ENCODE peak calls at places on chromosome 14, in six cellular contexts. One of them, this sample, is unnamed.

GRCh38 chr14:66330218-66330617 is 156.0 kb upstream of the CCDC196 start:
- DNase-seq in memory B cell: no peak
- DNase-seq in activated naive CD4-positive, alpha-beta T cell treated with anti-CD3 and anti-CD28 coated beads, Interleukin-2, amount 50 U/mL, for 16 hours: no peak
- DNase-seq in SW480: no peak
- DNase-seq in left lobe of liver: no peak
- DNase-seq in OCI-LY7: no peak
- DNase-seq in this sample: no peak

GRCh38 chr14:25537846-25538455 is 488.0 kb upstream of the STXBP6 start:
- DNase-seq in memory B cell: no peak
- DNase-seq in activated naive CD4-positive, alpha-beta T cell treated with anti-CD3 and anti-CD28 coated beads, Interleukin-2, amount 50 U/mL, for 16 hours: no peak
- DNase-seq in SW480: peak; percentile 44
- DNase-seq in left lobe of liver: peak; percentile 48
- DNase-seq in OCI-LY7: peak; percentile 30
- DNase-seq in this sample: no peak

GRCh38 chr14:28609228-28609828 is 157.3 kb upstream of the FOXG1 start:
- DNase-seq in memory B cell: no peak
- DNase-seq in activated naive CD4-positive, alpha-beta T cell treated with anti-CD3 and anti-CD28 coated beads, Interleukin-2, amount 50 U/mL, for 16 hours: no peak
- DNase-seq in SW480: peak; percentile 41
- DNase-seq in left lobe of liver: peak; percentile 52
- DNase-seq in OCI-LY7: peak; percentile 36
- DNase-seq in this sample: no peak

GRCh38 chr14:85471744-85472143 is 58.2 kb upstream of the FLRT2 start:
- DNase-seq in memory B cell: no peak
- DNase-seq in activated naive CD4-positive, alpha-beta T cell treated with anti-CD3 and anti-CD28 coated beads, Interleukin-2, amount 50 U/mL, for 16 hours: no peak
- DNase-seq in SW480: no peak
- DNase-seq in left lobe of liver: no peak
- DNase-seq in OCI-LY7: no peak
- DNase-seq in this sample: no peak

GRCh38 chr14:93832665-93833064 is 44.4 kb upstream of the PRIMA1 start:
- DNase-seq in memory B cell: no peak
- DNase-seq in activated naive CD4-positive, alpha-beta T cell treated with anti-CD3 and anti-CD28 coated beads, Interleukin-2, amount 50 U/mL, for 16 hours: no peak
- DNase-seq in SW480: no peak
- DNase-seq in left lobe of liver: peak; percentile 59
- DNase-seq in OCI-LY7: no peak
- DNase-seq in this sample: no peak

GRCh38 chr14:73728106-73729014 is 14.2 kb upstream of the PNMA1 start:
- DNase-seq in memory B cell: peak; percentile 94
- DNase-seq in activated naive CD4-positive, alpha-beta T cell treated with anti-CD3 and anti-CD28 coated beads, Interleukin-2, amount 50 U/mL, for 16 hours: peak; percentile 86
- DNase-seq in SW480: peak; percentile 82
- DNase-seq in left lobe of liver: peak; percentile 90
- DNase-seq in OCI-LY7: peak; percentile 87
- DNase-seq in this sample: peak; percentile 80

GRCh38 chr14:67570453-67570852 is 29.6 kb downstream of the PIGH start:
- DNase-seq in memory B cell: no peak
- DNase-seq in activated naive CD4-positive, alpha-beta T cell treated with anti-CD3 and anti-CD28 coated beads, Interleukin-2, amount 50 U/mL, for 16 hours: no peak
- DNase-seq in SW480: no peak
- DNase-seq in left lobe of liver: no peak
- DNase-seq in OCI-LY7: no peak
- DNase-seq in this sample: no peak

GRCh38 chr14:69137456-69138188 is 15.3 kb downstream of the DCAF5 start:
- DNase-seq in memory B cell: no peak
- DNase-seq in activated naive CD4-positive, alpha-beta T cell treated with anti-CD3 and anti-CD28 coated beads, Interleukin-2, amount 50 U/mL, for 16 hours: peak; percentile 27
- DNase-seq in SW480: no peak
- DNase-seq in left lobe of liver: no peak
- DNase-seq in OCI-LY7: no peak
- DNase-seq in this sample: no peak

GRCh38 chr14:101882141-101882935 is 82.0 kb upstream of the DYNC1H1 start:
- DNase-seq in memory B cell: no peak
- DNase-seq in activated naive CD4-positive, alpha-beta T cell treated with anti-CD3 and anti-CD28 coated beads, Interleukin-2, amount 50 U/mL, for 16 hours: no peak
- DNase-seq in SW480: no peak
- DNase-seq in left lobe of liver: no peak
- DNase-seq in OCI-LY7: no peak
- DNase-seq in this sample: no peak

GRCh38 chr14:105605501-105606304 is 79.3 kb downstream of the TMEM121 start:
- DNase-seq in memory B cell: peak; percentile 9
- DNase-seq in activated naive CD4-positive, alpha-beta T cell treated with anti-CD3 and anti-CD28 coated beads, Interleukin-2, amount 50 U/mL, for 16 hours: no peak
- DNase-seq in SW480: no peak
- DNase-seq in left lobe of liver: peak; percentile 35
- DNase-seq in OCI-LY7: no peak
- DNase-seq in this sample: no peak

GRCh38 chr14:51006781-51007211 is 62.5 kb upstream of the PYGL start:
- DNase-seq in memory B cell: no peak
- DNase-seq in activated naive CD4-positive, alpha-beta T cell treated with anti-CD3 and anti-CD28 coated beads, Interleukin-2, amount 50 U/mL, for 16 hours: no peak
- DNase-seq in SW480: peak; percentile 10
- DNase-seq in left lobe of liver: no peak
- DNase-seq in OCI-LY7: no peak
- DNase-seq in this sample: no peak

GRCh38 chr14:21768116-21768874 is 94.7 kb upstream of the OR4E1 start:
- DNase-seq in memory B cell: no peak
- DNase-seq in activated naive CD4-positive, alpha-beta T cell treated with anti-CD3 and anti-CD28 coated beads, Interleukin-2, amount 50 U/mL, for 16 hours: no peak
- DNase-seq in SW480: peak; percentile 47
- DNase-seq in left lobe of liver: no peak
- DNase-seq in OCI-LY7: peak; percentile 48
- DNase-seq in this sample: no peak

GRCh38 chr14:49875640-49876198 is 17.2 kb upstream of the ARF6 start:
- DNase-seq in memory B cell: no peak
- DNase-seq in activated naive CD4-positive, alpha-beta T cell treated with anti-CD3 and anti-CD28 coated beads, Interleukin-2, amount 50 U/mL, for 16 hours: no peak
- DNase-seq in SW480: no peak
- DNase-seq in left lobe of liver: no peak
- DNase-seq in OCI-LY7: no peak
- DNase-seq in this sample: no peak

GRCh38 chr14:59215353-59215752 is 26.9 kb downstream of the DAAM1 start:
- DNase-seq in memory B cell: no peak
- DNase-seq in activated naive CD4-positive, alpha-beta T cell treated with anti-CD3 and anti-CD28 coated beads, Interleukin-2, amount 50 U/mL, for 16 hours: no peak
- DNase-seq in SW480: no peak
- DNase-seq in left lobe of liver: peak; percentile 91
- DNase-seq in OCI-LY7: no peak
- DNase-seq in this sample: no peak

GRCh38 chr14:92215579-92215978 is 93.8 kb downstream of the CPSF2 start:
- DNase-seq in memory B cell: no peak
- DNase-seq in activated naive CD4-positive, alpha-beta T cell treated with anti-CD3 and anti-CD28 coated beads, Interleukin-2, amount 50 U/mL, for 16 hours: no peak
- DNase-seq in SW480: peak; percentile 13
- DNase-seq in left lobe of liver: no peak
- DNase-seq in OCI-LY7: no peak
- DNase-seq in this sample: no peak

GRCh38 chr14:62251237-62251636 is 489.0 kb downstream of the SNAPC1 start:
- DNase-seq in memory B cell: no peak
- DNase-seq in activated naive CD4-positive, alpha-beta T cell treated with anti-CD3 and anti-CD28 coated beads, Interleukin-2, amount 50 U/mL, for 16 hours: no peak
- DNase-seq in SW480: peak; percentile 1
- DNase-seq in left lobe of liver: no peak
- DNase-seq in OCI-LY7: no peak
- DNase-seq in this sample: no peak

GRCh38 chr14:61351457-61351856 is 30.1 kb downstream of the PRKCH start:
- DNase-seq in memory B cell: no peak
- DNase-seq in activated naive CD4-positive, alpha-beta T cell treated with anti-CD3 and anti-CD28 coated beads, Interleukin-2, amount 50 U/mL, for 16 hours: no peak
- DNase-seq in SW480: no peak
- DNase-seq in left lobe of liver: no peak
- DNase-seq in OCI-LY7: no peak
- DNase-seq in this sample: no peak

GRCh38 chr14:60679566-60680258 is 30.4 kb upstream of the SIX1 start:
- DNase-seq in memory B cell: no peak
- DNase-seq in activated naive CD4-positive, alpha-beta T cell treated with anti-CD3 and anti-CD28 coated beads, Interleukin-2, amount 50 U/mL, for 16 hours: no peak
- DNase-seq in SW480: no peak
- DNase-seq in left lobe of liver: no peak
- DNase-seq in OCI-LY7: no peak
- DNase-seq in this sample: no peak

GRCh38 chr14:76768201-76768656 is 7.0 kb downstream of the VASH1 start:
- DNase-seq in memory B cell: peak; percentile 31
- DNase-seq in activated naive CD4-positive, alpha-beta T cell treated with anti-CD3 and anti-CD28 coated beads, Interleukin-2, amount 50 U/mL, for 16 hours: peak; percentile 34
- DNase-seq in SW480: no peak
- DNase-seq in left lobe of liver: peak; percentile 55
- DNase-seq in OCI-LY7: peak; percentile 8
- DNase-seq in this sample: peak; percentile 54

GRCh38 chr14:70567791-70568190 is 32.7 kb downstream of the MED6 start:
- DNase-seq in memory B cell: no peak
- DNase-seq in activated naive CD4-positive, alpha-beta T cell treated with anti-CD3 and anti-CD28 coated beads, Interleukin-2, amount 50 U/mL, for 16 hours: no peak
- DNase-seq in SW480: peak; percentile 47
- DNase-seq in left lobe of liver: no peak
- DNase-seq in OCI-LY7: peak; percentile 52
- DNase-seq in this sample: no peak

GRCh38 chr14:72433511-72433910 is 460.4 kb downstream of the DPF3 start:
- DNase-seq in memory B cell: no peak
- DNase-seq in activated naive CD4-positive, alpha-beta T cell treated with anti-CD3 and anti-CD28 coated beads, Interleukin-2, amount 50 U/mL, for 16 hours: no peak
- DNase-seq in SW480: no peak
- DNase-seq in left lobe of liver: no peak
- DNase-seq in OCI-LY7: no peak
- DNase-seq in this sample: no peak

GRCh38 chr14:44529026-44529425 is 21.9 kb upstream of the FSCB start:
- DNase-seq in memory B cell: no peak
- DNase-seq in activated naive CD4-positive, alpha-beta T cell treated with anti-CD3 and anti-CD28 coated beads, Interleukin-2, amount 50 U/mL, for 16 hours: no peak
- DNase-seq in SW480: no peak
- DNase-seq in left lobe of liver: no peak
- DNase-seq in OCI-LY7: no peak
- DNase-seq in this sample: no peak

GRCh38 chr14:51547260-51547659 is 104.5 kb upstream of the FRMD6 start:
- DNase-seq in memory B cell: no peak
- DNase-seq in activated naive CD4-positive, alpha-beta T cell treated with anti-CD3 and anti-CD28 coated beads, Interleukin-2, amount 50 U/mL, for 16 hours: no peak
- DNase-seq in SW480: peak; percentile 17
- DNase-seq in left lobe of liver: peak; percentile 58
- DNase-seq in OCI-LY7: no peak
- DNase-seq in this sample: no peak

GRCh38 chr14:55102141-55102547 is 26.9 kb upstream of the LGALS3 start:
- DNase-seq in memory B cell: peak; percentile 22
- DNase-seq in activated naive CD4-positive, alpha-beta T cell treated with anti-CD3 and anti-CD28 coated beads, Interleukin-2, amount 50 U/mL, for 16 hours: no peak
- DNase-seq in SW480: peak; percentile 91
- DNase-seq in left lobe of liver: peak; percentile 78
- DNase-seq in OCI-LY7: peak; percentile 94
- DNase-seq in this sample: peak; percentile 40

GRCh38 chr14:59037086-59037485 is 151.4 kb upstream of the DAAM1 start:
- DNase-seq in memory B cell: no peak
- DNase-seq in activated naive CD4-positive, alpha-beta T cell treated with anti-CD3 and anti-CD28 coated beads, Interleukin-2, amount 50 U/mL, for 16 hours: no peak
- DNase-seq in SW480: no peak
- DNase-seq in left lobe of liver: no peak
- DNase-seq in OCI-LY7: no peak
- DNase-seq in this sample: no peak

GRCh38 chr14:77148510-77149231 is 7.1 kb upstream of the ZDHHC22 start:
- DNase-seq in memory B cell: no peak
- DNase-seq in activated naive CD4-positive, alpha-beta T cell treated with anti-CD3 and anti-CD28 coated beads, Interleukin-2, amount 50 U/mL, for 16 hours: no peak
- DNase-seq in SW480: no peak
- DNase-seq in left lobe of liver: peak; percentile 26
- DNase-seq in OCI-LY7: no peak
- DNase-seq in this sample: no peak

GRCh38 chr14:78399316-78399889 is 229.2 kb downstream of the NRXN3 start:
- DNase-seq in memory B cell: no peak
- DNase-seq in activated naive CD4-positive, alpha-beta T cell treated with anti-CD3 and anti-CD28 coated beads, Interleukin-2, amount 50 U/mL, for 16 hours: no peak
- DNase-seq in SW480: no peak
- DNase-seq in left lobe of liver: no peak
- DNase-seq in OCI-LY7: peak; percentile 24
- DNase-seq in this sample: no peak

GRCh38 chr14:93941293-93941910 is 14.3 kb downstream of the FAM181A start:
- DNase-seq in memory B cell: no peak
- DNase-seq in activated naive CD4-positive, alpha-beta T cell treated with anti-CD3 and anti-CD28 coated beads, Interleukin-2, amount 50 U/mL, for 16 hours: no peak
- DNase-seq in SW480: peak; percentile 73
- DNase-seq in left lobe of liver: no peak
- DNase-seq in OCI-LY7: no peak
- DNase-seq in this sample: no peak

GRCh38 chr14:50362791-50363733 is 33.6 kb downstream of the CDKL1 start:
- DNase-seq in memory B cell: no peak
- DNase-seq in activated naive CD4-positive, alpha-beta T cell treated with anti-CD3 and anti-CD28 coated beads, Interleukin-2, amount 50 U/mL, for 16 hours: no peak
- DNase-seq in SW480: no peak
- DNase-seq in left lobe of liver: no peak
- DNase-seq in OCI-LY7: peak; percentile 8
- DNase-seq in this sample: peak; percentile 14

GRCh38 chr14:103518416-103519042 is 4.1 kb downstream of the CKB start:
- DNase-seq in memory B cell: peak; percentile 68
- DNase-seq in activated naive CD4-positive, alpha-beta T cell treated with anti-CD3 and anti-CD28 coated beads, Interleukin-2, amount 50 U/mL, for 16 hours: peak; percentile 63
- DNase-seq in SW480: no peak
- DNase-seq in left lobe of liver: peak; percentile 65
- DNase-seq in OCI-LY7: peak; percentile 66
- DNase-seq in this sample: peak; percentile 46

This sample was measured in naive B cell.